ENCODE peak calls at places on chromosomes 11 and 22, in four cellular contexts. One of them, this sample, is unnamed.

GRCh38 chr22:46246178-46246577 is 3.9 kb downstream of the CDPF1 start:
- DNase-seq in adrenal gland: no peak
- DNase-seq in fibroblast of pulmonary artery: no peak
- DNase-seq in fibroblast of lung: no peak
- DNase-seq in this sample: no peak

GRCh38 chr22:36900225-36900624 is 13.2 kb upstream of the CSF2RB start:
- DNase-seq in fibroblast of pulmonary artery: no peak
- DNase-seq in fibroblast of lung: no peak
- DNase-seq in adrenal gland: no peak
- DNase-seq in this sample: no peak

GRCh38 chr11:68495872-68496271 is 35.3 kb downstream of the PPP6R3 start:
- DNase-seq in adrenal gland: no peak
- DNase-seq in fibroblast of lung: no peak
- DNase-seq in fibroblast of pulmonary artery: no peak
- DNase-seq in this sample: no peak

GRCh38 chr22:37211075-37211852 is 1.0 kb downstream of the SSTR3 start:
- DNase-seq in fibroblast of lung: no peak
- DNase-seq in fibroblast of pulmonary artery: no peak
- DNase-seq in adrenal gland: peak
- DNase-seq in this sample: no peak

GRCh38 chr11:122661182-122661945 is 5.8 kb downstream of the UBASH3B start:
- DNase-seq in adrenal gland: no peak
- DNase-seq in fibroblast of lung: peak
- DNase-seq in fibroblast of pulmonary artery: no peak
- DNase-seq in this sample: no peak

GRCh38 chr11:128927683-128928336 is 14.9 kb downstream of the TP53AIP1 start:
- DNase-seq in fibroblast of lung: no peak
- DNase-seq in fibroblast of pulmonary artery: no peak
- DNase-seq in adrenal gland: no peak
- DNase-seq in this sample: no peak

GRCh38 chr11:65588199-65589054 is 7.2 kb downstream of the KCNK7 start:
- DNase-seq in fibroblast of lung: peak
- DNase-seq in fibroblast of pulmonary artery: peak
- DNase-seq in adrenal gland: peak
- DNase-seq in this sample: peak

GRCh38 chr11:23212829-23213228 is 352.6 kb upstream of the CCDC179 start:
- DNase-seq in fibroblast of pulmonary artery: no peak
- DNase-seq in adrenal gland: no peak
- DNase-seq in fibroblast of lung: no peak
- DNase-seq in this sample: no peak

GRCh38 chr11:35588627-35589026 is 29.6 kb upstream of the FJX1 start:
- DNase-seq in fibroblast of lung: peak
- DNase-seq in adrenal gland: no peak
- DNase-seq in fibroblast of pulmonary artery: peak
- DNase-seq in this sample: no peak

GRCh38 chr11:44016129-44016528 is 31.7 kb upstream of the ACCSL start:
- DNase-seq in fibroblast of pulmonary artery: peak
- DNase-seq in adrenal gland: peak
- DNase-seq in fibroblast of lung: peak
- DNase-seq in this sample: peak

GRCh38 chr11:64233913-64234839 is at the start of gene VEGFB:
- DNase-seq in fibroblast of pulmonary artery: peak
- DNase-seq in fibroblast of lung: peak
- DNase-seq in adrenal gland: peak
- DNase-seq in this sample: no peak

GRCh38 chr11:75734491-75735180 is 17.0 kb downstream of the MOGAT2 start:
- DNase-seq in adrenal gland: no peak
- DNase-seq in fibroblast of lung: no peak
- DNase-seq in fibroblast of pulmonary artery: no peak
- DNase-seq in this sample: peak

GRCh38 chr11:9001736-9002135 is 2.1 kb downstream of the NRIP3 start:
- DNase-seq in fibroblast of pulmonary artery: peak
- DNase-seq in adrenal gland: peak
- DNase-seq in fibroblast of lung: peak
- DNase-seq in this sample: no peak

GRCh38 chr11:121559812-121560211 is 107.0 kb upstream of the SORL1-AS1 start:
- DNase-seq in adrenal gland: no peak
- DNase-seq in fibroblast of lung: no peak
- DNase-seq in fibroblast of pulmonary artery: no peak
- DNase-seq in this sample: no peak

GRCh38 chr11:78557236-78557635 is 17.4 kb downstream of the NARS2 start:
- DNase-seq in fibroblast of lung: no peak
- DNase-seq in fibroblast of pulmonary artery: no peak
- DNase-seq in adrenal gland: no peak
- DNase-seq in this sample: no peak

GRCh38 chr11:89015614-89016013 is 50.2 kb downstream of the GRM5 start:
- DNase-seq in fibroblast of lung: no peak
- DNase-seq in fibroblast of pulmonary artery: no peak
- DNase-seq in adrenal gland: no peak
- DNase-seq in this sample: no peak

GRCh38 chr11:516400-516799 is 9.4 kb upstream of the RNH1 start:
- DNase-seq in fibroblast of lung: no peak
- DNase-seq in fibroblast of pulmonary artery: no peak
- DNase-seq in adrenal gland: no peak
- DNase-seq in this sample: no peak

GRCh38 chr11:518463-519202 is 11.6 kb upstream of the RNH1 start:
- DNase-seq in fibroblast of lung: peak
- DNase-seq in adrenal gland: peak
- DNase-seq in fibroblast of pulmonary artery: peak
- DNase-seq in this sample: peak

GRCh38 chr11:515131-515530 is 8.1 kb upstream of the RNH1 start:
- DNase-seq in fibroblast of pulmonary artery: no peak
- DNase-seq in adrenal gland: no peak
- DNase-seq in fibroblast of lung: no peak
- DNase-seq in this sample: no peak

GRCh38 chr11:521179-521688 is 14.1 kb downstream of the HRAS start:
- DNase-seq in fibroblast of lung: no peak
- DNase-seq in adrenal gland: no peak
- DNase-seq in fibroblast of pulmonary artery: no peak
- DNase-seq in this sample: no peak

DNA sequence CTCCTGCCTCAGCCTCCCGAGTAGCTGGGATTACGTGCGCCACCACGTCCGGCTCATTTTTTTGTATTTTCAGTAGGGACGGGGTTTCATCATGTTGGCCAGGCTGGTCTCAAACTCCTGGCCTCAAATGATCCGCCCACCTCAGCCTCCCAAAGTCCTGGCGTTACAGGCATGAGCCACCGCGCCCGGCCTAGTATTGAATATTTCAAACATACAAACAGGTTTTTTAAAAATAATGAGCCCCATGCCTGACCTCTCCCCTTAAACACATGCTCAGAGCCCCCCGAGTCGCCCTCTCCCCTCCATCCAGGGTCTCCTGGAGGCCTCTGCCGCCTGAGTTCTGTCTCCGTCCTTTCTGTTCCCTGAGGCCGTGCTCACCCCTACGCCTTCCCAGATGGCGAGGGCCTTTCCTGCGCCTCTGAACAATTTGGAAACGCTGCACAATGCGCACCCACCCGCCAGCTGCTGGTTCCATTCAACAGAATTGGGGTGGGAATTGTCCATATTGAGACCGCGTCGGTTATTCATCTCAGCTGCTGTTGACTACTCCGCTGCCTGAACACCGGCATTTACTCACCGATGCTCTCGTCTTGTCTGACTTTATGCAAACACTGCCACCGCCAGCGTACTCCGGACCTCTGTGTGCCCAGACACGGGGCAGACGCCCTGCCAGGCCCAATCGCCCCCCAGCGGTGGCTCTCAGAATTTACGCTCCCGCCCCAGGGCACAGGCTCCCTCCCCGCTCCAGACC is 13.6 kb upstream of the RNH1 start:
- DNase-seq in fibroblast of pulmonary artery: no peak
- DNase-seq in fibroblast of lung: no peak
- DNase-seq in adrenal gland: no peak
- DNase-seq in this sample: no peak
- TF ChIP-seq CTCF in fibroblast of pulmonary artery: no peak
- TF ChIP-seq CTCF in fibroblast of lung: no peak
- TF ChIP-seq CTCF in adrenal gland: no peak
- TF ChIP-seq CTCF in this sample: peak

DNA sequence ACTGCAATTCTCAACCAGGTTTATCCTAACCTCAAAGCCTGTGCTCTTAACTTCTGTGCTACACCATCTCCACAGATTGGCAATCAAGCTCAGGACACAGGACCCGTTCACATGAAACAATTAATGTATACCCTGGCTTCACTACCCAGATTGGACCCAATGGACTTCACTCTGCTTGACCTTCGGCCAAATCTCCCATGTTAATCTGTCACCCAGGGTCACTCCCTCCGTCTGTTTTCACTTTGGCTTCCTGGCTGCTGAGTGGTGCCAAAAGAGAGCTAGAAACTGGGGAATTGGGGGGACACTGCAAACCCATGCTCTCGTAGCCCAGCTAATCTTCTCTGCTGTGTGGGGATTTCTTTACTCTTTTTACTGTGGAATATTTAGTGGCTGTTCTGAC is 216.1 kb upstream of the ZC3H12C start:
- DNase-seq in fibroblast of pulmonary artery: no peak
- DNase-seq in fibroblast of lung: no peak
- DNase-seq in adrenal gland: no peak
- DNase-seq in this sample: no peak
- TF ChIP-seq CTCF in fibroblast of pulmonary artery: no peak
- TF ChIP-seq CTCF in fibroblast of lung: no peak
- TF ChIP-seq CTCF in adrenal gland: no peak
- TF ChIP-seq CTCF in this sample: no peak

DNA sequence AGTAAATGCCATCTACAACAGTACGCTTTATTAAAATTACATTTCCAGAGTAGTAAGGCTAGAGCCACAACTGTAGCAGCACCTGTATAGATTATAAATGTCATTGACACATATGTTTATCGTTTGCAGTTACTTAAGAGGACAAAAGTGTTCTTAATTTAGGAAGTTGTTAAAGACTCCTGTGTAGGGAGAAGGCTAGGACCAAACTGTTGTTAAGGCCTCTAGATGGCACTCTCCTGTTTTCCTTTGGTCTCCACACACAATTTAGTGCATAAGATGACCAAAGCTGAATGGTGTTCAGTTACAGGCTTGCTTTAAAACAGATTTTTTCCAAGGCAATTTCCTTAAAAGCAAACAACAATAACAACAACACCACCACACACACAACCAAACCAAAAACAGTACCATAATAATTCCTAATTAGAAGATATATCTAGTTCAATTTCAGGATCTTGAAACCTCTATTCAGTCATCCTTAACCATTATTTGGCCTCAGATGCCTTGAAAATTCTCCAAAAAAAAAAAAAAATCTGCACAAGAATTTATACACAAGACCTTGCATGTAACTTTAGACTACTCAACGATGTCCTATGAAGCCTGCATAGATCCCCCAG is 42.5 kb upstream of the APOA1 start:
- DNase-seq in fibroblast of pulmonary artery: peak
- DNase-seq in fibroblast of lung: peak
- DNase-seq in adrenal gland: no peak
- DNase-seq in this sample: no peak
- TF ChIP-seq CTCF in fibroblast of pulmonary artery: peak
- TF ChIP-seq CTCF in fibroblast of lung: peak
- TF ChIP-seq CTCF in adrenal gland: peak
- TF ChIP-seq CTCF in this sample: peak

GRCh38 chr22:49513358-49513851 is 314.3 kb downstream of the BRD1 start:
- DNase-seq in fibroblast of pulmonary artery: no peak
- DNase-seq in adrenal gland: no peak
- DNase-seq in fibroblast of lung: no peak
- DNase-seq in this sample: no peak

GRCh38 chr22:49517211-49517610 is 310.5 kb downstream of the BRD1 start:
- DNase-seq in fibroblast of pulmonary artery: no peak
- DNase-seq in fibroblast of lung: no peak
- DNase-seq in adrenal gland: no peak
- DNase-seq in this sample: no peak

GRCh38 chr22:49514656-49515055 is 313.0 kb downstream of the BRD1 start:
- DNase-seq in adrenal gland: no peak
- DNase-seq in fibroblast of pulmonary artery: no peak
- DNase-seq in fibroblast of lung: no peak
- DNase-seq in this sample: no peak

GRCh38 chr22:49514211-49514610 is 313.5 kb downstream of the BRD1 start:
- DNase-seq in adrenal gland: no peak
- DNase-seq in fibroblast of pulmonary artery: no peak
- DNase-seq in fibroblast of lung: no peak
- DNase-seq in this sample: no peak

GRCh38 chr22:49515486-49515885 is 312.2 kb downstream of the BRD1 start:
- DNase-seq in fibroblast of lung: no peak
- DNase-seq in fibroblast of pulmonary artery: no peak
- DNase-seq in adrenal gland: no peak
- DNase-seq in this sample: no peak
- TF ChIP-seq CTCF in fibroblast of lung: no peak
- TF ChIP-seq CTCF in fibroblast of pulmonary artery: no peak
- TF ChIP-seq CTCF in adrenal gland: no peak
- TF ChIP-seq CTCF in this sample: peak

GRCh38 chr11:84780689-84781293 is 846.4 kb downstream of the DLG2 start:
- DNase-seq in fibroblast of pulmonary artery: peak
- DNase-seq in adrenal gland: no peak
- DNase-seq in fibroblast of lung: peak
- DNase-seq in this sample: no peak
- TF ChIP-seq CTCF in fibroblast of pulmonary artery: peak
- TF ChIP-seq CTCF in adrenal gland: peak
- TF ChIP-seq CTCF in fibroblast of lung: peak
- TF ChIP-seq CTCF in this sample: peak

DNA sequence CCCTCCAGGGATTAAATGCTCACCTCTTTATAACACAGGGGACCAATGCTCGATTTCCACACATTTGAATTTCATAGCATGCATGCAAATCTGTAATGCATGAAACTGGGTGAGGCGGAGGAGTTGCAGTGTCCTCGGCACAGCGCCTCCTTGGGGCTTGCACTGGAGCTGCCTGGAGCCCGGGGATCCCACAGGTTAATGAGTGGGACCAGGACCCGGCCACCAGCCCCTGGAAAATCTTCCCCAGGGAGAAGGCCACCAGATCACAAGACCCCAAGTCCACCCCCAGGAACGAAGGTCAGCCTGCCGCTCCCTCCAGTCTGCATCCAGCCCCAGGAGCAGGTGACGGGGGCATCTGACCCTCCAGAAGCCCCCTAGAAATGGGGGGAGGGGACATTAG is 119.1 kb downstream of the MN1 start:
- DNase-seq in fibroblast of pulmonary artery: no peak
- DNase-seq in adrenal gland: no peak
- DNase-seq in fibroblast of lung: no peak
- DNase-seq in this sample: no peak
- TF ChIP-seq CTCF in fibroblast of pulmonary artery: peak
- TF ChIP-seq CTCF in adrenal gland: no peak
- TF ChIP-seq CTCF in fibroblast of lung: no peak
- TF ChIP-seq CTCF in this sample: peak

GRCh38 chr11:69501891-69502860 is 20.7 kb downstream of the LINC01488 start:
- DNase-seq in fibroblast of pulmonary artery: no peak
- DNase-seq in fibroblast of lung: no peak
- DNase-seq in adrenal gland: no peak
- DNase-seq in this sample: no peak

GRCh38 chr11:69504576-69505420 is 23.3 kb downstream of the LINC01488 start:
- DNase-seq in adrenal gland: no peak
- DNase-seq in fibroblast of pulmonary artery: no peak
- DNase-seq in fibroblast of lung: no peak
- DNase-seq in this sample: no peak

GRCh38 chr11:69501121-69501489 is 19.6 kb downstream of the LINC01488 start:
- DNase-seq in fibroblast of pulmonary artery: no peak
- DNase-seq in fibroblast of lung: no peak
- DNase-seq in adrenal gland: no peak
- DNase-seq in this sample: no peak

GRCh38 chr11:69500285-69501120 is 19.0 kb downstream of the LINC01488 start:
- DNase-seq in adrenal gland: peak
- DNase-seq in fibroblast of pulmonary artery: no peak
- DNase-seq in fibroblast of lung: peak
- DNase-seq in this sample: no peak

GRCh38 chr11:69504127-69504526 is 22.7 kb downstream of the LINC01488 start:
- DNase-seq in adrenal gland: no peak
- DNase-seq in fibroblast of pulmonary artery: no peak
- DNase-seq in fibroblast of lung: no peak
- DNase-seq in this sample: no peak
- TF ChIP-seq CTCF in adrenal gland: no peak
- TF ChIP-seq CTCF in fibroblast of pulmonary artery: no peak
- TF ChIP-seq CTCF in fibroblast of lung: no peak
- TF ChIP-seq CTCF in this sample: no peak